ENCODE peak calls at places on chromosomes 1 and 21, in five cellular contexts. One of them, this sample, is unnamed.
A peak's percentile ranks its signal among the peaks of the same experiment; 100 is the strongest.

GRCh38 chr1:111553199-111553598 is 49.8 kb upstream of the ADORA3 start:
- DNase-seq in lower leg skin: no peak
- DNase-seq in A673: no peak
- DNase-seq in brain microvascular endothelial cell: peak; percentile 75
- DNase-seq in ovary: no peak
- DNase-seq in this sample: no peak

GRCh38 chr1:213399695-213400094 is 348.7 kb downstream of the RPS6KC1 start:
- DNase-seq in ovary: no peak
- DNase-seq in A673: no peak
- DNase-seq in brain microvascular endothelial cell: no peak
- DNase-seq in lower leg skin: no peak
- DNase-seq in this sample: no peak

GRCh38 chr1:25519624-25520023 is 23.8 kb upstream of the LDLRAP1 start:
- DNase-seq in brain microvascular endothelial cell: peak; percentile 91
- DNase-seq in ovary: no peak
- DNase-seq in A673: no peak
- DNase-seq in lower leg skin: no peak
- DNase-seq in this sample: no peak

GRCh38 chr21:28779914-28780313 is 212.8 kb downstream of the LTN1 start:
- DNase-seq in ovary: no peak
- DNase-seq in brain microvascular endothelial cell: no peak
- DNase-seq in lower leg skin: no peak
- DNase-seq in A673: no peak
- DNase-seq in this sample: no peak

GRCh38 chr1:175234639-175235038 is 42.1 kb upstream of the KIAA0040 start:
- DNase-seq in A673: no peak
- DNase-seq in brain microvascular endothelial cell: no peak
- DNase-seq in ovary: no peak
- DNase-seq in lower leg skin: no peak
- DNase-seq in this sample: no peak

GRCh38 chr1:111739984-111740765 is 980 bp upstream of the INKA2 start:
- DNase-seq in brain microvascular endothelial cell: peak; percentile 40
- DNase-seq in ovary: peak; percentile 79
- DNase-seq in lower leg skin: no peak
- DNase-seq in A673: peak; percentile 58
- DNase-seq in this sample: peak; percentile 73

GRCh38 chr1:64343105-64343960 is 126.6 kb upstream of the CACHD1 start:
- DNase-seq in ovary: no peak
- DNase-seq in brain microvascular endothelial cell: peak; percentile 16
- DNase-seq in lower leg skin: peak; percentile 81
- DNase-seq in A673: peak; percentile 80
- DNase-seq in this sample: no peak

GRCh38 chr1:8121261-8122159 is 95.4 kb upstream of the ERRFI1 start:
- DNase-seq in lower leg skin: peak; percentile 58
- DNase-seq in A673: no peak
- DNase-seq in ovary: peak; percentile 70
- DNase-seq in brain microvascular endothelial cell: peak; percentile 71
- DNase-seq in this sample: peak; percentile 92

GRCh38 chr1:28887418-28887834 is 26.9 kb upstream of the EPB41 start:
- DNase-seq in brain microvascular endothelial cell: no peak
- DNase-seq in A673: no peak
- DNase-seq in ovary: peak; percentile 63
- DNase-seq in lower leg skin: no peak
- DNase-seq in this sample: no peak

GRCh38 chr1:55635856-55636255 is 420.7 kb upstream of the USP24 start:
- DNase-seq in A673: no peak
- DNase-seq in ovary: no peak
- DNase-seq in brain microvascular endothelial cell: no peak
- DNase-seq in lower leg skin: no peak
- DNase-seq in this sample: no peak

DNA sequence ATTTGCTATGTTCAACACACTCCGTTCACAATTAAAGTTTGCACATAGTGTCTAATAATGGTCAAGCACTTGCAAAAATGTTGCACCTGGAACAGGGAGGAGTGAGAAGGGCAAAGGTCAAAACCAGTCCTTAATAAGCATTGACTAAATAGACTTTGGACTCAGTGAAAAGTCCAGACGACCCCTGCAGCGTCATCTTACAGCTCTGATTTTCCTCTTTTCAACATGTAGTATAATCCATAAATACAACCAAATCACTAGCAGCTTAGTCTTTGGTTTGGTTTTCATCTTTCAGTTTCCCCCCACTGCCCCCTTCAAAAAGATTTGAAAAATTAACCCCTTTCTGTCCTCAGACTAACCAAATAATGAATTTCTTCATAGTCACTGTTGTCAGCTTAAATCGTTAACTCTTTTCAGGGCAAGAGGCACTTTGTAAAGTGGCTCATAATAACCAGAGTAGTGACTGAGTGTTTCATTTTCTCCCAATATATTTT is 290.3 kb downstream of the PTPRC start:
- DNase-seq in lower leg skin: no peak
- DNase-seq in brain microvascular endothelial cell: no peak
- DNase-seq in A673: no peak
- DNase-seq in ovary: no peak
- DNase-seq in this sample: no peak
- H3K4me3 ChIP-seq in lower leg skin: no peak overlapping the region
- H3K4me3 ChIP-seq in brain microvascular endothelial cell: no peak overlapping the region
- H3K4me3 ChIP-seq in A673: peak overlapping the region; percentile 68
- H3K4me3 ChIP-seq in ovary: no peak overlapping the region
- H3K4me3 ChIP-seq in this sample: no peak overlapping the region

DNA sequence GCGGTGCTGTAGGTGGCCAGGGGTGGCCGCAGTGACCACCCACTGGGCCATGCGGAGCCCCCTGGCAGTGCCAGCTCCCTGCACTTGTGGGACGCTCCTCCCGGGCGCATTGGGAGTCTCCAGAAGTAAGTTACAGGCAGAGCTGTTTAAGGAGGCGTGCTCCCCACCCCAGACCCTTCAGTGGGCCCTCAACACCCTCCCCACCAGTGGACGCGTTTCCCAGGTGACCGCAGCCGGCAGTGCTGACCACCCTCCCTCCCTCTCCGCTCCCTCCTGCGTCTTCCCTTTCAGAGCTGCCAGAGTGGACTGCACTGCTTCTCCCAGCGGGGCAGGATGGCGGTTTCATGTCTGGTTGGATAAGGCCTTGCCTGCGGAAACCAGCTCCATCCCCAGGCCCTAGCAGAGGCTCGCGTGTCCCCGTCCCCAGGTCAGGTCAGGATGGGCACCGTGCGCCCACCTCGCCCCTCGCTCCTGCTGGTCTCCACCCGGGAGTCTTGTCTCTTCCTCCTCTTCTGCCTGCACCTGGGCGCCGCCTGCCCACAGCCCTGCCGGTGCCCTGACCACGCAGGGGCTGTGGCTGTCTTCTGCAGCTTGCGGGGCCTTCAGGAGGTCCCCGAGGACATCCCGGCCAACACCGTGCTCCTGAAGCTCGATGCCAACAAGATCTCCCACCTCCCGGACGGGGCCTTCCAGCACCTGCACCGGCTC is 1.1 kb downstream of the LRRC3 start:
- DNase-seq in ovary: no peak
- DNase-seq in lower leg skin: no peak
- DNase-seq in A673: no peak
- DNase-seq in brain microvascular endothelial cell: no peak
- DNase-seq in this sample: no peak
- H3K4me3 ChIP-seq in ovary: peak overlapping the region; percentile 75
- H3K4me3 ChIP-seq in lower leg skin: no peak overlapping the region
- H3K4me3 ChIP-seq in A673: peak overlapping the region; percentile 61
- H3K4me3 ChIP-seq in brain microvascular endothelial cell: peak overlapping the region; percentile 47
- H3K4me3 ChIP-seq in this sample: peak overlapping the region; percentile 40

GRCh38 chr1:38885092-38885491 is 3.7 kb upstream of the GJA9 start:
- DNase-seq in A673: no peak
- DNase-seq in brain microvascular endothelial cell: no peak
- DNase-seq in ovary: no peak
- DNase-seq in lower leg skin: no peak
- DNase-seq in this sample: no peak
- H3K4me3 ChIP-seq in A673: no peak overlapping the region
- H3K4me3 ChIP-seq in brain microvascular endothelial cell: no peak overlapping the region
- H3K4me3 ChIP-seq in ovary: no peak overlapping the region
- H3K4me3 ChIP-seq in lower leg skin: no peak overlapping the region
- H3K4me3 ChIP-seq in this sample: no peak overlapping the region

GRCh38 chr1:10472220-10473144 is at the start of gene DFFA:
- DNase-seq in brain microvascular endothelial cell: peak; percentile 98
- DNase-seq in A673: peak; percentile 98
- DNase-seq in lower leg skin: peak; percentile 96
- DNase-seq in ovary: peak; percentile 92
- DNase-seq in this sample: peak; percentile 95

GRCh38 chr1:10471411-10472219 is 714 bp downstream of the DFFA start:
- DNase-seq in lower leg skin: no peak
- DNase-seq in brain microvascular endothelial cell: peak; percentile 17
- DNase-seq in ovary: no peak
- DNase-seq in A673: peak; percentile 67
- DNase-seq in this sample: no peak

GRCh38 chr1:10475510-10475909 is 760 bp downstream of the PEX14 start:
- DNase-seq in ovary: no peak
- DNase-seq in A673: no peak
- DNase-seq in brain microvascular endothelial cell: no peak
- DNase-seq in lower leg skin: no peak
- DNase-seq in this sample: no peak

GRCh38 chr1:10474613-10475507 is at the start of gene PEX14:
- DNase-seq in brain microvascular endothelial cell: peak; percentile 87
- DNase-seq in ovary: peak; percentile 83
- DNase-seq in A673: peak; percentile 95
- DNase-seq in lower leg skin: peak; percentile 77
- DNase-seq in this sample: peak; percentile 88

DNA sequence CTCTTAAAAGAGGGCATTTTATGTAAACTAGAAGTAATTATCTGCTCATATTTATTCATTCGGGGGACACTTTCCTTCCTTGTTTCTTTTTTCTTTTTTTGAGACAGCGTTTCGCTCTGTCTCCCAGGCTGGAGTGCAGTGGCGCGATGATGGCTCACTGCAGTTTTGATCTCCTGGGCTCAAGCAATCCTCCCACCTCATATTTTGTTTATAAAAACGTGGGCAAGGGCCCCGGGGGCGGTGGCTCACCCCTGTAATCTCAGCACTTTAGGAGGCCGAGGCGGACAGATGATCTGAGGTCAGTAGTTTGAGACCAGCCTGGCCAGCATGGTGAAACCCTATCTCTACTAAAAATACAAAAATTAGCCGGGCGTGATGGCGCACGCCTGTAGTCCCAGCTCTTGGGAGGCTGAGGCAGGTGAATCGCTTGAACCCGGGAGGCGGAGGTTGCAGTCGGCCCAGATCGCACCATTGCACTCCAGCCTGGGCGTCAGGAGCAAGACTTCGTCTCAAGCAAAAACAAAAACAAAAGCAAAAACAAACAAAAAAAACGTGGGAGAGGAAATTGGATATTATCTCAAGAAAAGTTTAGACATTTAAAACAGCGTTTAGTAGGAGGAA is 926 bp upstream of the DFFA start:
- DNase-seq in A673: no peak
- DNase-seq in lower leg skin: no peak
- DNase-seq in ovary: no peak
- DNase-seq in brain microvascular endothelial cell: no peak
- DNase-seq in this sample: no peak
- H3K4me3 ChIP-seq in A673: peak overlapping the region; percentile 73
- H3K4me3 ChIP-seq in lower leg skin: no peak overlapping the region
- H3K4me3 ChIP-seq in ovary: no peak overlapping the region
- H3K4me3 ChIP-seq in brain microvascular endothelial cell: no peak overlapping the region
- H3K4me3 ChIP-seq in this sample: no peak overlapping the region

GRCh38 chr1:198676253-198676652 is 37.4 kb downstream of the PTPRC start:
- DNase-seq in lower leg skin: no peak
- DNase-seq in ovary: no peak
- DNase-seq in brain microvascular endothelial cell: no peak
- DNase-seq in A673: peak; percentile 52
- DNase-seq in this sample: no peak
- H3K4me3 ChIP-seq in lower leg skin: no peak overlapping the region
- H3K4me3 ChIP-seq in ovary: no peak overlapping the region
- H3K4me3 ChIP-seq in brain microvascular endothelial cell: no peak overlapping the region
- H3K4me3 ChIP-seq in A673: no peak overlapping the region
- H3K4me3 ChIP-seq in this sample: no peak overlapping the region

DNA sequence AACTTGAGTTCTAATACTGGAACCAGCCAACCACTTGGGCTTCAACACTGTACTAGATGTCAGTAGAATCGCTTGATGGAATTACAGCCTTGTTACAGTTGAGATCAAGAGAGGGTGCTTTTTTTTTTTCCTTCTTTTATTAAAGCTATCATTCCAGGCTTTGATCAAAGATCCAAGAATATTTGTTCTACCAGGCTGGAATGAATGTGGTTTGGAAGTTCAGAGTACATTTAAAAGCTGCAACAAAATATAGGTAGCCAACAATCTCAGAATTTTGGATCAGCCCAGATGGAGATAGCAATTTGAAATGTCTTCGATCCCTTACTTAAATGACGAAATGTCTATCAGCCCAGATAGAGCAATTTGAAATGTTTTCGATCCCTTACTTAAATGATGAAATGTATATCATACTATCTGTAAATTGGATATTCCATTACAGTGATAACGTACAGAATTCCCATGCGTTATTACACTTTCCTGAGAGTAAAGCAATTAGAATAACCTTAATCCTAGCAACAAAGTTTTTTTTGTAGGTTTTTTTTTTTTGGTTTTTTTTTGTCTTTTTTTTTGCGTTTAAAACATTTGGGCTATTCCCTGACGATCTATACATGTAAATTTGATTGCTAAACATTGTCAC is 3.6 kb downstream of the ZNF281 start:
- DNase-seq in lower leg skin: no peak
- DNase-seq in A673: no peak
- DNase-seq in brain microvascular endothelial cell: no peak
- DNase-seq in ovary: no peak
- DNase-seq in this sample: no peak
- H3K4me3 ChIP-seq in lower leg skin: no peak overlapping the region
- H3K4me3 ChIP-seq in A673: no peak overlapping the region
- H3K4me3 ChIP-seq in brain microvascular endothelial cell: peak overlapping the region; percentile 13
- H3K4me3 ChIP-seq in ovary: no peak overlapping the region
- H3K4me3 ChIP-seq in this sample: no peak overlapping the region

GRCh38 chr1:11787804-11788436 is 17.8 kb downstream of the MTHFR start:
- DNase-seq in lower leg skin: no peak
- DNase-seq in ovary: peak; percentile 53
- DNase-seq in A673: no peak
- DNase-seq in brain microvascular endothelial cell: no peak
- DNase-seq in this sample: no peak

GRCh38 chr1:11789126-11790067 is 16.4 kb downstream of the MTHFR start:
- DNase-seq in A673: no peak
- DNase-seq in brain microvascular endothelial cell: no peak
- DNase-seq in lower leg skin: no peak
- DNase-seq in ovary: peak; percentile 47
- DNase-seq in this sample: no peak

GRCh38 chr1:11788549-11789053 is 17.2 kb downstream of the MTHFR start:
- DNase-seq in ovary: peak; percentile 50
- DNase-seq in lower leg skin: no peak
- DNase-seq in brain microvascular endothelial cell: no peak
- DNase-seq in A673: no peak
- DNase-seq in this sample: no peak

GRCh38 chr1:11786168-11786567 is 19.6 kb downstream of the MTHFR start:
- DNase-seq in lower leg skin: no peak
- DNase-seq in brain microvascular endothelial cell: no peak
- DNase-seq in ovary: no peak
- DNase-seq in A673: no peak
- DNase-seq in this sample: no peak

GRCh38 chr1:11787251-11787803 is 18.4 kb downstream of the MTHFR start:
- DNase-seq in ovary: peak; percentile 75
- DNase-seq in lower leg skin: no peak
- DNase-seq in A673: no peak
- DNase-seq in brain microvascular endothelial cell: no peak
- DNase-seq in this sample: peak; percentile 74
- H3K4me3 ChIP-seq in ovary: no peak overlapping the region
- H3K4me3 ChIP-seq in lower leg skin: no peak overlapping the region
- H3K4me3 ChIP-seq in A673: no peak overlapping the region
- H3K4me3 ChIP-seq in brain microvascular endothelial cell: no peak overlapping the region
- H3K4me3 ChIP-seq in this sample: no peak overlapping the region